ENCODE peak calls at places on chromosomes 5 and 9, in seven cellular contexts. Y is NCI-H524 treated with DMSO at 0.1 percent for 48 hours; Q is GM12865; J is ELF-1; H is HTR-8/SVneo; O is H1; U is stimulated activated CD8-positive, alpha-beta memory T cell treated with anti-CD3 and anti-CD28 coated beads, Interleukin-15, amount 100 ng/mL, for 48 hours. I is an unnamed sample.
A peak's percentile ranks its signal among the peaks of the same experiment; 100 is the strongest.

GRCh38 chr5:78587775-78588291 is 60.7 kb downstream of the LHFPL2 start:
- DNase-seq in O (no peak), J (no peak), Y (no peak), Q (no peak), H (no peak), U (no peak), I (no peak)

GRCh38 chr5:89981006-89981405 is 428.6 kb downstream of the CETN3 start:
- DNase-seq in J (no peak), U (no peak), Q (no peak), H (no peak), Y (no peak), O (no peak), I (no peak)

GRCh38 chr5:172002310-172002709 is 4.1 kb downstream of the FBXW11 start:
- DNase-seq in J (no peak), O (no peak), Q (peak; percentile 46), U (no peak), H (no peak), Y (no peak), I (peak; percentile 57)

GRCh38 chr5:4018007-4018406 is 422.4 kb downstream of the IRX1 start:
- DNase-seq in H (no peak), U (no peak), Q (no peak), J (no peak), O (no peak), Y (no peak), I (no peak)

GRCh38 chr5:57172466-57172961 is 1.3 kb upstream of the GPBP1 start:
- DNase-seq in Q (peak; percentile 42), J (no peak), U (no peak), O (no peak), H (no peak), Y (no peak), I (peak; percentile 36)

GRCh38 chr9:135217836-135218235 is 130.4 kb downstream of the OLFM1 start:
- DNase-seq in Q (no peak), O (no peak), Y (no peak), U (no peak), J (no peak), H (no peak), I (no peak)

GRCh38 chr5:137899493-137899892 is 10.2 kb downstream of the PKD2L2 start:
- DNase-seq in H (no peak), Q (peak; percentile 50), J (no peak), Y (no peak), U (no peak), O (no peak), I (no peak)

GRCh38 chr9:133387680-133388079 is 11.5 kb downstream of the STKLD1 start:
- DNase-seq in U (no peak), J (peak; percentile 59), Y (no peak), O (no peak), H (no peak), Q (no peak), I (no peak)

GRCh38 chr5:134111741-134112647 is 2.5 kb upstream of the TCF7 start:
- DNase-seq in O (no peak), Q (peak; percentile 72), Y (no peak), U (no peak), H (no peak), J (no peak), I (no peak)

GRCh38 chr9:108671794-108672193 is 184.0 kb downstream of the ACTL7B start:
- DNase-seq in J (no peak), O (no peak), Q (no peak), H (peak; percentile 35), Y (no peak), U (no peak), I (no peak)

GRCh38 chr5:133041910-133042309 is 9.9 kb upstream of the HSPA4 start:
- DNase-seq in O (no peak), H (no peak), Y (no peak), Q (no peak), U (no peak), J (no peak), I (no peak)

GRCh38 chr5:14710313-14710994 is 45.9 kb downstream of the OTULIN start:
- DNase-seq in J (peak; percentile 21), Y (no peak), Q (no peak), H (no peak), U (no peak), O (no peak), I (no peak)

GRCh38 chr5:146540421-146540820 is 24.4 kb upstream of the GPR151 start:
- DNase-seq in H (no peak), Q (no peak), Y (no peak), J (no peak), U (no peak), O (no peak), I (no peak)

GRCh38 chr9:17222932-17223331 is 88.1 kb downstream of the CNTLN start:
- DNase-seq in Q (no peak), J (no peak), H (no peak), Y (no peak), U (no peak), O (no peak), I (no peak)

GRCh38 chr5:88964831-88965230 is 81.8 kb upstream of the MEF2C start:
- DNase-seq in J (no peak), H (no peak), O (no peak), Q (no peak), Y (no peak), U (no peak), I (no peak)

GRCh38 chr5:175686396-175686795 is 28.5 kb downstream of the HRH2 start:
- DNase-seq in U (no peak), Q (no peak), O (no peak), Y (no peak), H (no peak), J (no peak), I (no peak)